ENCODE peak calls at places on chromosomes 5 and 9, in four cellular contexts. L is PC-9, S is psoas muscle, E is adrenal gland. X is an unnamed sample.
A peak's percentile ranks its signal among the peaks of the same experiment; 100 is the strongest.

GRCh38 chr9:132584616-132585560 is 2.5 kb downstream of the BARHL1 start:
- DNase-seq in E (no peak), S (no peak), L (no peak), X (no peak)

GRCh38 chr5:5135957-5136676 is 4.0 kb upstream of the ADAMTS16 start:
- DNase-seq in S (no peak), L (no peak), E (no peak), X (no peak)

GRCh38 chr9:93874242-93874641 is 80.9 kb downstream of the BARX1 start:
- DNase-seq in S (no peak), E (no peak), L (no peak), X (no peak)

GRCh38 chr5:146165469-146165868 is 17.0 kb downstream of the LARS1 start:
- DNase-seq in L (no peak), S (no peak), E (no peak), X (no peak)

GRCh38 chr5:61322738-61323429 is 9.2 kb upstream of the ZSWIM6 start:
- DNase-seq in L (no peak), S (no peak), E (peak; percentile 25), X (no peak)

GRCh38 chr9:78296208-78296892 is 575 bp upstream of the PSAT1 start:
- DNase-seq in L (peak; percentile 66), S (peak; percentile 20), E (peak; percentile 81), X (peak; percentile 60)

GRCh38 chr5:1112596-1113331 is 901 bp upstream of the SLC12A7 start:
- DNase-seq in S (no peak), E (no peak), L (peak; percentile 94), X (no peak)

GRCh38 chr9:98491778-98492177 is 217.0 kb downstream of the GABBR2 start:
- DNase-seq in S (no peak), E (no peak), L (peak; percentile 29), X (no peak)

GRCh38 chr9:126222363-126222834 is 104.2 kb upstream of the MVB12B start:
- DNase-seq in L (no peak), E (no peak), S (no peak), X (no peak)

GRCh38 chr5:166562246-166562645 is 1729.2 kb upstream of the WWC1 start:
- DNase-seq in E (no peak), L (no peak), S (no peak), X (no peak)

GRCh38 chr5:81925012-81925411 is 46.8 kb upstream of the ATG10 start:
- DNase-seq in E (no peak), S (no peak), L (no peak), X (no peak)

GRCh38 chr5:134458234-134458633 is 46.6 kb upstream of the CDKN2AIPNL start:
- DNase-seq in L (no peak), S (peak; percentile 78), E (no peak), X (peak; percentile 31)

GRCh38 chr5:102545175-102545574 is 46.4 kb upstream of the SLCO6A1 start:
- DNase-seq in E (no peak), L (no peak), S (no peak), X (no peak)

GRCh38 chr9:17165734-17166133 is 30.9 kb downstream of the CNTLN start:
- DNase-seq in S (no peak), E (no peak), L (no peak), X (no peak)

GRCh38 chr9:14573319-14573718 is 119.9 kb downstream of the ZDHHC21 start:
- DNase-seq in E (no peak), S (no peak), L (no peak), X (no peak)

GRCh38 chr9:99040911-99041582 is 63.9 kb upstream of the TGFBR1 start:
- DNase-seq in S (no peak), E (peak; percentile 44), L (no peak), X (no peak)

GRCh38 chr9:120926397-120926928 is at the start of gene TRAF1:
- DNase-seq in L (no peak), E (no peak), S (no peak), X (peak; percentile 28)

GRCh38 chr5:138725885-138726457 is 27.3 kb upstream of the CTNNA1 start:
- DNase-seq in L (no peak), S (no peak), E (no peak), X (no peak)

GRCh38 chr5:167934561-167934971 is 356.9 kb upstream of the WWC1 start:
- DNase-seq in E (no peak), S (no peak), L (no peak), X (no peak)

GRCh38 chr5:128905225-128906110 is 59.8 kb upstream of the SLC27A6 start:
- DNase-seq in E (peak; percentile 37), L (peak; percentile 10), S (no peak), X (no peak)

GRCh38 chr5:88785396-88786216 is 97.4 kb downstream of the MEF2C start:
- DNase-seq in E (peak; percentile 78), L (peak; percentile 68), S (no peak), X (peak; percentile 39)

GRCh38 chr5:107672212-107673105 is 1.7 kb upstream of the EFNA5 start:
- DNase-seq in S (peak; percentile 68), L (peak; percentile 88), E (peak; percentile 54), X (peak; percentile 73)

GRCh38 chr5:159559337-159559736 is 229.1 kb upstream of the IL12B start:
- DNase-seq in E (no peak), S (no peak), L (no peak), X (no peak)

GRCh38 chr5:124986667-124987066 is 240.2 kb upstream of the ZNF608 start:
- DNase-seq in E (no peak), L (no peak), S (no peak), X (no peak)

GRCh38 chr9:129944501-129945116 is 98.4 kb downstream of the FNBP1 start:
- DNase-seq in S (no peak), E (no peak), L (no peak), X (no peak)

GRCh38 chr5:58544195-58544594 is 38.7 kb upstream of the RAB3C start:
- DNase-seq in S (no peak), L (no peak), E (no peak), X (no peak)
- H3K4me3 ChIP-seq in S (no peak overlapping the region), L (no peak overlapping the region), E (no peak overlapping the region), X (no peak overlapping the region)

GRCh38 chr5:64691333-64691732 is 1.0 kb downstream of the SHISAL2B start:
- DNase-seq in L (no peak), E (no peak), S (no peak), X (no peak)

GRCh38 chr5:64693636-64694035 is 3.3 kb downstream of the SHISAL2B start:
- DNase-seq in S (no peak), L (no peak), E (no peak), X (no peak)

GRCh38 chr5:64688965-64689364 is 1.3 kb upstream of the SHISAL2B start:
- DNase-seq in L (no peak), S (no peak), E (no peak), X (no peak)

GRCh38 chr5:64690104-64690416 is 243 bp upstream of the SHISAL2B start:
- DNase-seq in L (no peak), E (no peak), S (no peak), X (no peak)

DNA sequence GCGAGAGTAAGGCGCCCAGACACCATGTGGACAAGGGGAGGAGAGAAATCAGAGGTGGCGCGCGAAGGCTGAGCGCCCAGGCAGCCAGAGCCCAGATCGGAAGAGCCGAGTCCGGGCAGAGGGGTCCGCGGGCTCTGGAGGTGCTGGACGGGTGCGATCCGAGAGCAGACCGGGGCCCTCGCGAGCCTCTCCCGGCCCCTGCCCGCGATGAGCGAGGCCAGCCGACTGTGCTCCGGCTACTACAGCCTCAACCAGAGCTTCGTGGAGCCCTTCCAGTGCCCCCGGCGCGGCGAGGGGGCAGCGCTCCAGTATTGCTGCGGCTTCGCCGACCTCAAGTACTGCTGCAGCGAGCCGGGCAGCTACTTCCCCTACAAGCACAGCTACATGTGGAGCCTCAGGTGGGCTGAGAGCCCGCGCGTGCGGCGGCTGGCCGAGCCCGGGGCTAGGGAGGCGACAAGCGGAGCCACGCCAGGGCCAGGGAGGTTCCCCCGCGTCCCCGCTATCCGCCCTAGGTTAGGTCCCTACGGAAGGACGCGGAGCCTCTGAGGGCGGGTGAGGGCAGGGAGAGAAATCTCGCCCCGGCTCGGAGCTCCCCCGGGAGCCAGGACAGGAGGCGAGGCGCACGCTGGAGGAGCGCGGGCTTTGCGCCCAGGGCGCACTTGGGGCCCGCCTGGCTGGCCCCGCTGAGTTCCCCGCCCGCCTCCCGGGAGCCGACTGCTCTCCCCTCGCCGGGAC is at the start of gene SHISAL2B:
- DNase-seq in S (no peak), E (no peak), L (no peak), X (no peak)
- H3K4me3 ChIP-seq in S (peak within 1 kb of the TSS; percentile 67), E (no peak within 1 kb of the TSS), L (no peak within 1 kb of the TSS), X (peak within 1 kb of the TSS; percentile 6)

GRCh38 chr9:82334286-82334685 is 345.7 kb downstream of the SPATA31D1 start:
- DNase-seq in S (no peak), L (no peak), E (no peak), X (no peak)
- H3K4me3 ChIP-seq in S (no peak overlapping the region), L (no peak overlapping the region), E (no peak overlapping the region), X (no peak overlapping the region)

DNA sequence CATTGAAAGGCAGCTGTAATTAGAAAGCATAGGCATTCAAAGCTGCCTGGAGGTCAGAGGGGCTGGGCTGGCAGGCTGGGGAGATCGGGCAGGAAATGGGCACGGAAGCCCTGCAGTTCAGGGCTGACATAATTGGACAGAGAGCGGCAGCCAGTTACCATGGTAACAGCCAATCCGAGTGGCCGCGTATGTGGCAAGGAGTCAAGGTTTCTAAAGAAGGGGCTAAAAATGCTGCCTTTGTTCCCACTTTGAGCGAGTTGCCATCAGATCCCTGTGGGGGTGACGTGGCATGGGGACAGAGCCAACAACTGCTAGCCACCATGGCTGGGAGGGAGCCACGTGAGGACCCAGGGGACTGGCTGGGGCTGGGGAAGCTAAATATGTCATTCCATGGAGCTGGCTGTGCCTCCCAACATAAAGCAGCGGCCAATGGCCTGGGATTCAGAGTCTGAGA is 44.7 kb upstream of the NDFIP1 start:
- DNase-seq in E (peak; percentile 82), L (no peak), S (peak; percentile 77), X (peak; percentile 11)
- H3K4me3 ChIP-seq in E (no peak overlapping the region), L (no peak overlapping the region), S (peak overlapping the region; percentile 51), X (no peak overlapping the region)

GRCh38 chr9:96027271-96028131 is 152.0 kb downstream of the ERCC6L2 start:
- DNase-seq in E (no peak), S (no peak), L (no peak), X (no peak)

GRCh38 chr9:96022445-96023031 is 147.0 kb downstream of the ERCC6L2 start:
- DNase-seq in S (no peak), L (no peak), E (no peak), X (no peak)

GRCh38 chr9:96025995-96026572 is 150.6 kb downstream of the ERCC6L2 start:
- DNase-seq in L (no peak), S (no peak), E (no peak), X (no peak)

GRCh38 chr9:96029722-96030515 is 154.4 kb downstream of the ERCC6L2 start:
- DNase-seq in L (no peak), E (no peak), S (no peak), X (no peak)

GRCh38 chr9:96026655-96027213 is 151.2 kb downstream of the ERCC6L2 start:
- DNase-seq in S (no peak), L (no peak), E (no peak), X (no peak)
- H3K4me3 ChIP-seq in S (no peak overlapping the region), L (no peak overlapping the region), E (no peak overlapping the region), X (no peak overlapping the region)